ENCODE peak calls at places on chromosome 18, in nine cellular contexts. One of them, this sample, is unnamed.

GRCh38 chr18:73661457-73661856 is 486.2 kb downstream of the FBXO15 start:
- DNase-seq in activated naive CD4-positive, alpha-beta T cell: no peak
- DNase-seq in activated CD4-positive, alpha-beta T cell treated with anti-CD3 and anti-CD28 coated beads, Interleukin-2, amount 50 U/mL, for 48 hours: no peak
- DNase-seq in stimulated activated CD4-positive, alpha-beta T cell treated with anti-CD3 and anti-CD28 coated beads, Interleukin-1b, Interleukin-23, amount 100 ng/mL, for 24 hours: no peak
- DNase-seq in dorsolateral prefrontal cortex: no peak
- DNase-seq in T-helper 1 cell: no peak
- DNase-seq in fibroblast of villous mesenchyme: no peak
- DNase-seq in cardiac muscle cell: no peak
- DNase-seq in T-helper 17 cell: no peak
- DNase-seq in this sample: no peak

GRCh38 chr18:24600076-24600654 is 139.7 kb downstream of the HRH4 start:
- DNase-seq in fibroblast of villous mesenchyme: peak; percentile 64
- DNase-seq in T-helper 17 cell: no peak
- DNase-seq in stimulated activated CD4-positive, alpha-beta T cell treated with anti-CD3 and anti-CD28 coated beads, Interleukin-1b, Interleukin-23, amount 100 ng/mL, for 24 hours: no peak
- DNase-seq in activated CD4-positive, alpha-beta T cell treated with anti-CD3 and anti-CD28 coated beads, Interleukin-2, amount 50 U/mL, for 48 hours: no peak
- DNase-seq in cardiac muscle cell: peak; percentile 76
- DNase-seq in dorsolateral prefrontal cortex: no peak
- DNase-seq in T-helper 1 cell: peak; percentile 3
- DNase-seq in activated naive CD4-positive, alpha-beta T cell: no peak
- DNase-seq in this sample: no peak

GRCh38 chr18:32552421-32553030 is 81.8 kb upstream of the GAREM1 start:
- DNase-seq in T-helper 1 cell: peak; percentile 50
- DNase-seq in fibroblast of villous mesenchyme: peak; percentile 67
- DNase-seq in activated CD4-positive, alpha-beta T cell treated with anti-CD3 and anti-CD28 coated beads, Interleukin-2, amount 50 U/mL, for 48 hours: peak; percentile 49
- DNase-seq in T-helper 17 cell: peak; percentile 25
- DNase-seq in cardiac muscle cell: peak; percentile 75
- DNase-seq in stimulated activated CD4-positive, alpha-beta T cell treated with anti-CD3 and anti-CD28 coated beads, Interleukin-1b, Interleukin-23, amount 100 ng/mL, for 24 hours: peak; percentile 21
- DNase-seq in dorsolateral prefrontal cortex: peak; percentile 38
- DNase-seq in activated naive CD4-positive, alpha-beta T cell: peak; percentile 7
- DNase-seq in this sample: no peak

GRCh38 chr18:70197844-70198243 is 7.6 kb downstream of the RTTN start:
- DNase-seq in dorsolateral prefrontal cortex: no peak
- DNase-seq in T-helper 1 cell: peak; percentile 39
- DNase-seq in T-helper 17 cell: no peak
- DNase-seq in activated naive CD4-positive, alpha-beta T cell: no peak
- DNase-seq in stimulated activated CD4-positive, alpha-beta T cell treated with anti-CD3 and anti-CD28 coated beads, Interleukin-1b, Interleukin-23, amount 100 ng/mL, for 24 hours: no peak
- DNase-seq in cardiac muscle cell: no peak
- DNase-seq in fibroblast of villous mesenchyme: no peak
- DNase-seq in activated CD4-positive, alpha-beta T cell treated with anti-CD3 and anti-CD28 coated beads, Interleukin-2, amount 50 U/mL, for 48 hours: no peak
- DNase-seq in this sample: no peak

GRCh38 chr18:27845897-27846296 is 331.0 kb downstream of the CDH2 start:
- DNase-seq in fibroblast of villous mesenchyme: peak; percentile 33
- DNase-seq in activated naive CD4-positive, alpha-beta T cell: no peak
- DNase-seq in T-helper 17 cell: no peak
- DNase-seq in cardiac muscle cell: peak; percentile 11
- DNase-seq in dorsolateral prefrontal cortex: no peak
- DNase-seq in stimulated activated CD4-positive, alpha-beta T cell treated with anti-CD3 and anti-CD28 coated beads, Interleukin-1b, Interleukin-23, amount 100 ng/mL, for 24 hours: no peak
- DNase-seq in T-helper 1 cell: no peak
- DNase-seq in activated CD4-positive, alpha-beta T cell treated with anti-CD3 and anti-CD28 coated beads, Interleukin-2, amount 50 U/mL, for 48 hours: no peak
- DNase-seq in this sample: no peak

GRCh38 chr18:2302628-2303516 is 268.4 kb downstream of the METTL4 start:
- DNase-seq in activated CD4-positive, alpha-beta T cell treated with anti-CD3 and anti-CD28 coated beads, Interleukin-2, amount 50 U/mL, for 48 hours: no peak
- DNase-seq in fibroblast of villous mesenchyme: no peak
- DNase-seq in T-helper 17 cell: no peak
- DNase-seq in cardiac muscle cell: peak; percentile 32
- DNase-seq in stimulated activated CD4-positive, alpha-beta T cell treated with anti-CD3 and anti-CD28 coated beads, Interleukin-1b, Interleukin-23, amount 100 ng/mL, for 24 hours: no peak
- DNase-seq in dorsolateral prefrontal cortex: no peak
- DNase-seq in T-helper 1 cell: no peak
- DNase-seq in activated naive CD4-positive, alpha-beta T cell: no peak
- DNase-seq in this sample: no peak

GRCh38 chr18:13608791-13609552 is 117.4 kb downstream of the FAM210A start:
- DNase-seq in T-helper 1 cell: peak; percentile 66
- DNase-seq in dorsolateral prefrontal cortex: no peak
- DNase-seq in cardiac muscle cell: no peak
- DNase-seq in fibroblast of villous mesenchyme: no peak
- DNase-seq in activated naive CD4-positive, alpha-beta T cell: no peak
- DNase-seq in T-helper 17 cell: no peak
- DNase-seq in activated CD4-positive, alpha-beta T cell treated with anti-CD3 and anti-CD28 coated beads, Interleukin-2, amount 50 U/mL, for 48 hours: no peak
- DNase-seq in stimulated activated CD4-positive, alpha-beta T cell treated with anti-CD3 and anti-CD28 coated beads, Interleukin-1b, Interleukin-23, amount 100 ng/mL, for 24 hours: no peak
- DNase-seq in this sample: no peak

GRCh38 chr18:10006261-10006903 is 92.6 kb downstream of the VAPA start:
- DNase-seq in activated CD4-positive, alpha-beta T cell treated with anti-CD3 and anti-CD28 coated beads, Interleukin-2, amount 50 U/mL, for 48 hours: no peak
- DNase-seq in activated naive CD4-positive, alpha-beta T cell: no peak
- DNase-seq in cardiac muscle cell: peak; percentile 67
- DNase-seq in T-helper 17 cell: no peak
- DNase-seq in fibroblast of villous mesenchyme: peak; percentile 65
- DNase-seq in stimulated activated CD4-positive, alpha-beta T cell treated with anti-CD3 and anti-CD28 coated beads, Interleukin-1b, Interleukin-23, amount 100 ng/mL, for 24 hours: no peak
- DNase-seq in T-helper 1 cell: no peak
- DNase-seq in dorsolateral prefrontal cortex: no peak
- DNase-seq in this sample: no peak

GRCh38 chr18:12242658-12243260 is 11.4 kb upstream of the CIDEA start:
- DNase-seq in activated CD4-positive, alpha-beta T cell treated with anti-CD3 and anti-CD28 coated beads, Interleukin-2, amount 50 U/mL, for 48 hours: no peak
- DNase-seq in activated naive CD4-positive, alpha-beta T cell: no peak
- DNase-seq in dorsolateral prefrontal cortex: no peak
- DNase-seq in stimulated activated CD4-positive, alpha-beta T cell treated with anti-CD3 and anti-CD28 coated beads, Interleukin-1b, Interleukin-23, amount 100 ng/mL, for 24 hours: no peak
- DNase-seq in T-helper 1 cell: no peak
- DNase-seq in fibroblast of villous mesenchyme: no peak
- DNase-seq in T-helper 17 cell: no peak
- DNase-seq in cardiac muscle cell: no peak
- DNase-seq in this sample: no peak

GRCh38 chr18:74373428-74373827 is 57.8 kb downstream of the C18orf63 start:
- DNase-seq in activated naive CD4-positive, alpha-beta T cell: no peak
- DNase-seq in activated CD4-positive, alpha-beta T cell treated with anti-CD3 and anti-CD28 coated beads, Interleukin-2, amount 50 U/mL, for 48 hours: no peak
- DNase-seq in stimulated activated CD4-positive, alpha-beta T cell treated with anti-CD3 and anti-CD28 coated beads, Interleukin-1b, Interleukin-23, amount 100 ng/mL, for 24 hours: no peak
- DNase-seq in T-helper 17 cell: peak; percentile 37
- DNase-seq in fibroblast of villous mesenchyme: no peak
- DNase-seq in cardiac muscle cell: no peak
- DNase-seq in dorsolateral prefrontal cortex: no peak
- DNase-seq in T-helper 1 cell: peak; percentile 63
- DNase-seq in this sample: no peak

GRCh38 chr18:29892960-29893558 is 1149.5 kb downstream of the DSC3 start:
- DNase-seq in activated CD4-positive, alpha-beta T cell treated with anti-CD3 and anti-CD28 coated beads, Interleukin-2, amount 50 U/mL, for 48 hours: no peak
- DNase-seq in stimulated activated CD4-positive, alpha-beta T cell treated with anti-CD3 and anti-CD28 coated beads, Interleukin-1b, Interleukin-23, amount 100 ng/mL, for 24 hours: no peak
- DNase-seq in fibroblast of villous mesenchyme: peak; percentile 5
- DNase-seq in dorsolateral prefrontal cortex: no peak
- DNase-seq in activated naive CD4-positive, alpha-beta T cell: no peak
- DNase-seq in T-helper 17 cell: no peak
- DNase-seq in T-helper 1 cell: no peak
- DNase-seq in cardiac muscle cell: peak; percentile 25
- DNase-seq in this sample: no peak

GRCh38 chr18:8750954-8751415 is 45.6 kb downstream of the MTCL1 start:
- DNase-seq in T-helper 1 cell: no peak
- DNase-seq in T-helper 17 cell: no peak
- DNase-seq in fibroblast of villous mesenchyme: peak; percentile 98
- DNase-seq in activated CD4-positive, alpha-beta T cell treated with anti-CD3 and anti-CD28 coated beads, Interleukin-2, amount 50 U/mL, for 48 hours: no peak
- DNase-seq in cardiac muscle cell: peak; percentile 82
- DNase-seq in stimulated activated CD4-positive, alpha-beta T cell treated with anti-CD3 and anti-CD28 coated beads, Interleukin-1b, Interleukin-23, amount 100 ng/mL, for 24 hours: no peak
- DNase-seq in dorsolateral prefrontal cortex: no peak
- DNase-seq in activated naive CD4-positive, alpha-beta T cell: no peak
- DNase-seq in this sample: no peak

GRCh38 chr18:1593091-1593490 is 688.4 kb downstream of the ADCYAP1 start:
- DNase-seq in fibroblast of villous mesenchyme: no peak
- DNase-seq in cardiac muscle cell: no peak
- DNase-seq in stimulated activated CD4-positive, alpha-beta T cell treated with anti-CD3 and anti-CD28 coated beads, Interleukin-1b, Interleukin-23, amount 100 ng/mL, for 24 hours: no peak
- DNase-seq in T-helper 17 cell: no peak
- DNase-seq in T-helper 1 cell: no peak
- DNase-seq in activated CD4-positive, alpha-beta T cell treated with anti-CD3 and anti-CD28 coated beads, Interleukin-2, amount 50 U/mL, for 48 hours: no peak
- DNase-seq in activated naive CD4-positive, alpha-beta T cell: no peak
- DNase-seq in dorsolateral prefrontal cortex: no peak
- DNase-seq in this sample: no peak

GRCh38 chr18:13437034-13437433 is 218.5 kb downstream of the LDLRAD4 start:
- DNase-seq in fibroblast of villous mesenchyme: no peak
- DNase-seq in activated naive CD4-positive, alpha-beta T cell: no peak
- DNase-seq in cardiac muscle cell: no peak
- DNase-seq in T-helper 17 cell: no peak
- DNase-seq in activated CD4-positive, alpha-beta T cell treated with anti-CD3 and anti-CD28 coated beads, Interleukin-2, amount 50 U/mL, for 48 hours: peak; percentile 38
- DNase-seq in stimulated activated CD4-positive, alpha-beta T cell treated with anti-CD3 and anti-CD28 coated beads, Interleukin-1b, Interleukin-23, amount 100 ng/mL, for 24 hours: no peak
- DNase-seq in T-helper 1 cell: peak; percentile 28
- DNase-seq in dorsolateral prefrontal cortex: no peak
- DNase-seq in this sample: no peak

GRCh38 chr18:34837769-34838194 is 127.7 kb downstream of the DTNA start:
- DNase-seq in cardiac muscle cell: peak; percentile 21
- DNase-seq in T-helper 17 cell: no peak
- DNase-seq in activated CD4-positive, alpha-beta T cell treated with anti-CD3 and anti-CD28 coated beads, Interleukin-2, amount 50 U/mL, for 48 hours: no peak
- DNase-seq in activated naive CD4-positive, alpha-beta T cell: no peak
- DNase-seq in dorsolateral prefrontal cortex: no peak
- DNase-seq in fibroblast of villous mesenchyme: peak; percentile 63
- DNase-seq in T-helper 1 cell: no peak
- DNase-seq in stimulated activated CD4-positive, alpha-beta T cell treated with anti-CD3 and anti-CD28 coated beads, Interleukin-1b, Interleukin-23, amount 100 ng/mL, for 24 hours: no peak
- DNase-seq in this sample: no peak

GRCh38 chr18:62814114-62814759 is 98.9 kb downstream of the PHLPP1 start:
- DNase-seq in cardiac muscle cell: peak; percentile 24
- DNase-seq in activated CD4-positive, alpha-beta T cell treated with anti-CD3 and anti-CD28 coated beads, Interleukin-2, amount 50 U/mL, for 48 hours: no peak
- DNase-seq in dorsolateral prefrontal cortex: no peak
- DNase-seq in fibroblast of villous mesenchyme: peak; percentile 26
- DNase-seq in stimulated activated CD4-positive, alpha-beta T cell treated with anti-CD3 and anti-CD28 coated beads, Interleukin-1b, Interleukin-23, amount 100 ng/mL, for 24 hours: no peak
- DNase-seq in activated naive CD4-positive, alpha-beta T cell: no peak
- DNase-seq in T-helper 1 cell: no peak
- DNase-seq in T-helper 17 cell: no peak
- DNase-seq in this sample: no peak

GRCh38 chr18:23207191-23207955 is 72.1 kb downstream of the CABLES1 start:
- DNase-seq in T-helper 17 cell: no peak
- DNase-seq in stimulated activated CD4-positive, alpha-beta T cell treated with anti-CD3 and anti-CD28 coated beads, Interleukin-1b, Interleukin-23, amount 100 ng/mL, for 24 hours: no peak
- DNase-seq in T-helper 1 cell: no peak
- DNase-seq in activated CD4-positive, alpha-beta T cell treated with anti-CD3 and anti-CD28 coated beads, Interleukin-2, amount 50 U/mL, for 48 hours: no peak
- DNase-seq in fibroblast of villous mesenchyme: no peak
- DNase-seq in dorsolateral prefrontal cortex: no peak
- DNase-seq in activated naive CD4-positive, alpha-beta T cell: no peak
- DNase-seq in cardiac muscle cell: no peak
- DNase-seq in this sample: no peak

GRCh38 chr18:65287642-65288041 is 463.2 kb upstream of the CDH7 start:
- DNase-seq in T-helper 17 cell: no peak
- DNase-seq in dorsolateral prefrontal cortex: no peak
- DNase-seq in T-helper 1 cell: no peak
- DNase-seq in activated CD4-positive, alpha-beta T cell treated with anti-CD3 and anti-CD28 coated beads, Interleukin-2, amount 50 U/mL, for 48 hours: no peak
- DNase-seq in fibroblast of villous mesenchyme: no peak
- DNase-seq in stimulated activated CD4-positive, alpha-beta T cell treated with anti-CD3 and anti-CD28 coated beads, Interleukin-1b, Interleukin-23, amount 100 ng/mL, for 24 hours: no peak
- DNase-seq in cardiac muscle cell: no peak
- DNase-seq in activated naive CD4-positive, alpha-beta T cell: no peak
- DNase-seq in this sample: no peak

GRCh38 chr18:7987284-7987976 is 420.3 kb downstream of the PTPRM start:
- DNase-seq in T-helper 17 cell: no peak
- DNase-seq in dorsolateral prefrontal cortex: no peak
- DNase-seq in T-helper 1 cell: no peak
- DNase-seq in activated CD4-positive, alpha-beta T cell treated with anti-CD3 and anti-CD28 coated beads, Interleukin-2, amount 50 U/mL, for 48 hours: no peak
- DNase-seq in cardiac muscle cell: peak; percentile 75
- DNase-seq in stimulated activated CD4-positive, alpha-beta T cell treated with anti-CD3 and anti-CD28 coated beads, Interleukin-1b, Interleukin-23, amount 100 ng/mL, for 24 hours: no peak
- DNase-seq in fibroblast of villous mesenchyme: peak; percentile 65
- DNase-seq in activated naive CD4-positive, alpha-beta T cell: no peak
- DNase-seq in this sample: no peak

GRCh38 chr18:57859314-57859713 is 56.2 kb upstream of the ATP8B1 start:
- DNase-seq in cardiac muscle cell: peak; percentile 53
- DNase-seq in stimulated activated CD4-positive, alpha-beta T cell treated with anti-CD3 and anti-CD28 coated beads, Interleukin-1b, Interleukin-23, amount 100 ng/mL, for 24 hours: no peak
- DNase-seq in T-helper 1 cell: no peak
- DNase-seq in activated CD4-positive, alpha-beta T cell treated with anti-CD3 and anti-CD28 coated beads, Interleukin-2, amount 50 U/mL, for 48 hours: no peak
- DNase-seq in T-helper 17 cell: no peak
- DNase-seq in dorsolateral prefrontal cortex: no peak
- DNase-seq in fibroblast of villous mesenchyme: peak; percentile 33
- DNase-seq in activated naive CD4-positive, alpha-beta T cell: no peak
- DNase-seq in this sample: no peak

GRCh38 chr18:55309249-55309648 is 278.7 kb downstream of the TCF4 start:
- DNase-seq in activated naive CD4-positive, alpha-beta T cell: no peak
- DNase-seq in dorsolateral prefrontal cortex: no peak
- DNase-seq in T-helper 1 cell: no peak
- DNase-seq in activated CD4-positive, alpha-beta T cell treated with anti-CD3 and anti-CD28 coated beads, Interleukin-2, amount 50 U/mL, for 48 hours: no peak
- DNase-seq in fibroblast of villous mesenchyme: no peak
- DNase-seq in stimulated activated CD4-positive, alpha-beta T cell treated with anti-CD3 and anti-CD28 coated beads, Interleukin-1b, Interleukin-23, amount 100 ng/mL, for 24 hours: no peak
- DNase-seq in cardiac muscle cell: no peak
- DNase-seq in T-helper 17 cell: no peak
- DNase-seq in this sample: no peak

GRCh38 chr18:45829896-45830295 is 4.4 kb downstream of the SIGLEC15 start:
- DNase-seq in fibroblast of villous mesenchyme: no peak
- DNase-seq in activated CD4-positive, alpha-beta T cell treated with anti-CD3 and anti-CD28 coated beads, Interleukin-2, amount 50 U/mL, for 48 hours: no peak
- DNase-seq in stimulated activated CD4-positive, alpha-beta T cell treated with anti-CD3 and anti-CD28 coated beads, Interleukin-1b, Interleukin-23, amount 100 ng/mL, for 24 hours: no peak
- DNase-seq in T-helper 17 cell: no peak
- DNase-seq in cardiac muscle cell: no peak
- DNase-seq in dorsolateral prefrontal cortex: no peak
- DNase-seq in activated naive CD4-positive, alpha-beta T cell: no peak
- DNase-seq in T-helper 1 cell: no peak
- DNase-seq in this sample: no peak

GRCh38 chr18:46657115-46657955 is at the start of gene LOXHD1:
- DNase-seq in T-helper 17 cell: no peak
- DNase-seq in dorsolateral prefrontal cortex: no peak
- DNase-seq in activated CD4-positive, alpha-beta T cell treated with anti-CD3 and anti-CD28 coated beads, Interleukin-2, amount 50 U/mL, for 48 hours: no peak
- DNase-seq in activated naive CD4-positive, alpha-beta T cell: no peak
- DNase-seq in fibroblast of villous mesenchyme: no peak
- DNase-seq in stimulated activated CD4-positive, alpha-beta T cell treated with anti-CD3 and anti-CD28 coated beads, Interleukin-1b, Interleukin-23, amount 100 ng/mL, for 24 hours: no peak
- DNase-seq in cardiac muscle cell: no peak
- DNase-seq in T-helper 1 cell: no peak
- DNase-seq in this sample: no peak

GRCh38 chr18:10805587-10806088 is 279.8 kb downstream of the NAPG start:
- DNase-seq in T-helper 17 cell: no peak
- DNase-seq in dorsolateral prefrontal cortex: no peak
- DNase-seq in T-helper 1 cell: no peak
- DNase-seq in stimulated activated CD4-positive, alpha-beta T cell treated with anti-CD3 and anti-CD28 coated beads, Interleukin-1b, Interleukin-23, amount 100 ng/mL, for 24 hours: no peak
- DNase-seq in fibroblast of villous mesenchyme: no peak
- DNase-seq in activated naive CD4-positive, alpha-beta T cell: no peak
- DNase-seq in cardiac muscle cell: no peak
- DNase-seq in activated CD4-positive, alpha-beta T cell treated with anti-CD3 and anti-CD28 coated beads, Interleukin-2, amount 50 U/mL, for 48 hours: no peak
- DNase-seq in this sample: no peak

GRCh38 chr18:62741118-62741566 is 25.8 kb downstream of the PHLPP1 start:
- DNase-seq in T-helper 1 cell: peak; percentile 27
- DNase-seq in activated naive CD4-positive, alpha-beta T cell: no peak
- DNase-seq in stimulated activated CD4-positive, alpha-beta T cell treated with anti-CD3 and anti-CD28 coated beads, Interleukin-1b, Interleukin-23, amount 100 ng/mL, for 24 hours: no peak
- DNase-seq in activated CD4-positive, alpha-beta T cell treated with anti-CD3 and anti-CD28 coated beads, Interleukin-2, amount 50 U/mL, for 48 hours: no peak
- DNase-seq in cardiac muscle cell: peak; percentile 64
- DNase-seq in T-helper 17 cell: no peak
- DNase-seq in dorsolateral prefrontal cortex: no peak
- DNase-seq in fibroblast of villous mesenchyme: peak; percentile 97
- DNase-seq in this sample: no peak

GRCh38 chr18:51621103-51621969 is 423.9 kb upstream of the MEX3C start:
- DNase-seq in cardiac muscle cell: peak; percentile 86
- DNase-seq in activated CD4-positive, alpha-beta T cell treated with anti-CD3 and anti-CD28 coated beads, Interleukin-2, amount 50 U/mL, for 48 hours: peak; percentile 35
- DNase-seq in fibroblast of villous mesenchyme: peak; percentile 26
- DNase-seq in T-helper 17 cell: no peak
- DNase-seq in activated naive CD4-positive, alpha-beta T cell: no peak
- DNase-seq in dorsolateral prefrontal cortex: peak; percentile 80
- DNase-seq in stimulated activated CD4-positive, alpha-beta T cell treated with anti-CD3 and anti-CD28 coated beads, Interleukin-1b, Interleukin-23, amount 100 ng/mL, for 24 hours: no peak
- DNase-seq in T-helper 1 cell: peak; percentile 6
- DNase-seq in this sample: no peak

GRCh38 chr18:61998957-61999356 is 106.2 kb upstream of the RNF152 start:
- DNase-seq in stimulated activated CD4-positive, alpha-beta T cell treated with anti-CD3 and anti-CD28 coated beads, Interleukin-1b, Interleukin-23, amount 100 ng/mL, for 24 hours: no peak
- DNase-seq in fibroblast of villous mesenchyme: peak; percentile 72
- DNase-seq in dorsolateral prefrontal cortex: no peak
- DNase-seq in activated CD4-positive, alpha-beta T cell treated with anti-CD3 and anti-CD28 coated beads, Interleukin-2, amount 50 U/mL, for 48 hours: no peak
- DNase-seq in cardiac muscle cell: peak; percentile 71
- DNase-seq in T-helper 1 cell: peak; percentile 30
- DNase-seq in T-helper 17 cell: no peak
- DNase-seq in activated naive CD4-positive, alpha-beta T cell: no peak
- DNase-seq in this sample: no peak

GRCh38 chr18:70781860-70782453 is 493.1 kb downstream of the SOCS6 start:
- DNase-seq in fibroblast of villous mesenchyme: no peak
- DNase-seq in stimulated activated CD4-positive, alpha-beta T cell treated with anti-CD3 and anti-CD28 coated beads, Interleukin-1b, Interleukin-23, amount 100 ng/mL, for 24 hours: peak; percentile 35
- DNase-seq in T-helper 1 cell: peak; percentile 14
- DNase-seq in activated CD4-positive, alpha-beta T cell treated with anti-CD3 and anti-CD28 coated beads, Interleukin-2, amount 50 U/mL, for 48 hours: peak; percentile 66
- DNase-seq in T-helper 17 cell: peak; percentile 52
- DNase-seq in cardiac muscle cell: peak; percentile 65
- DNase-seq in activated naive CD4-positive, alpha-beta T cell: peak; percentile 22
- DNase-seq in dorsolateral prefrontal cortex: no peak
- DNase-seq in this sample: peak; percentile 2

GRCh38 chr18:2571200-2572143 is at the start of the genes METTL4 and NDC80:
- DNase-seq in fibroblast of villous mesenchyme: peak; percentile 91
- DNase-seq in cardiac muscle cell: peak; percentile 93
- DNase-seq in activated CD4-positive, alpha-beta T cell treated with anti-CD3 and anti-CD28 coated beads, Interleukin-2, amount 50 U/mL, for 48 hours: peak; percentile 84
- DNase-seq in T-helper 17 cell: peak; percentile 72
- DNase-seq in T-helper 1 cell: peak; percentile 93
- DNase-seq in stimulated activated CD4-positive, alpha-beta T cell treated with anti-CD3 and anti-CD28 coated beads, Interleukin-1b, Interleukin-23, amount 100 ng/mL, for 24 hours: peak; percentile 71
- DNase-seq in activated naive CD4-positive, alpha-beta T cell: peak; percentile 76
- DNase-seq in dorsolateral prefrontal cortex: peak; percentile 76
- DNase-seq in this sample: peak; percentile 50

GRCh38 chr18:59067873-59068272 is 71.8 kb upstream of the SEC11C start:
- DNase-seq in T-helper 1 cell: no peak
- DNase-seq in T-helper 17 cell: no peak
- DNase-seq in dorsolateral prefrontal cortex: no peak
- DNase-seq in cardiac muscle cell: peak; percentile 54
- DNase-seq in fibroblast of villous mesenchyme: peak; percentile 48
- DNase-seq in activated CD4-positive, alpha-beta T cell treated with anti-CD3 and anti-CD28 coated beads, Interleukin-2, amount 50 U/mL, for 48 hours: peak; percentile 17
- DNase-seq in activated naive CD4-positive, alpha-beta T cell: no peak
- DNase-seq in stimulated activated CD4-positive, alpha-beta T cell treated with anti-CD3 and anti-CD28 coated beads, Interleukin-1b, Interleukin-23, amount 100 ng/mL, for 24 hours: no peak
- DNase-seq in this sample: no peak